ENCODE peak calls at places on chromosome 4, in eight cellular contexts. One of them, this sample, is unnamed. For H3K4me1, the result is how much of the 10 kb centered on the place peaks cover.

GRCh38 chr4:98994474-98995182 is 893 bp upstream of the METAP1 start:
- DNase-seq in upper lobe of left lung: peak
- DNase-seq in A549: no peak
- DNase-seq in heart left ventricle: no peak
- DNase-seq in OCI-LY7: no peak
- DNase-seq in PC-9: no peak
- DNase-seq in Peyer's patch: no peak
- DNase-seq in psoas muscle: no peak
- DNase-seq in this sample: no peak

GRCh38 chr4:135538698-135539097 is 1337.1 kb upstream of the PABPC4L start:
- DNase-seq in upper lobe of left lung: no peak
- DNase-seq in A549: no peak
- DNase-seq in heart left ventricle: peak
- DNase-seq in OCI-LY7: no peak
- DNase-seq in PC-9: no peak
- DNase-seq in Peyer's patch: peak
- DNase-seq in psoas muscle: no peak
- DNase-seq in this sample: no peak

GRCh38 chr4:26081795-26082498 is 167.9 kb downstream of the SMIM20 start:
- DNase-seq in upper lobe of left lung: no peak
- DNase-seq in A549: peak
- DNase-seq in heart left ventricle: no peak
- DNase-seq in OCI-LY7: peak
- DNase-seq in PC-9: no peak
- DNase-seq in Peyer's patch: no peak
- DNase-seq in psoas muscle: no peak
- DNase-seq in this sample: no peak

GRCh38 chr4:92252846-92253245 is 50.9 kb upstream of the GRID2 start:
- DNase-seq in upper lobe of left lung: no peak
- DNase-seq in A549: no peak
- DNase-seq in heart left ventricle: no peak
- DNase-seq in OCI-LY7: no peak
- DNase-seq in PC-9: no peak
- DNase-seq in Peyer's patch: no peak
- DNase-seq in psoas muscle: no peak
- DNase-seq in this sample: no peak

GRCh38 chr4:168621806-168622589 is 125.1 kb downstream of the PALLD start:
- DNase-seq in upper lobe of left lung: no peak
- DNase-seq in A549: no peak
- DNase-seq in heart left ventricle: no peak
- DNase-seq in OCI-LY7: no peak
- DNase-seq in PC-9: no peak
- DNase-seq in Peyer's patch: no peak
- DNase-seq in psoas muscle: no peak
- DNase-seq in this sample: no peak

GRCh38 chr4:19739101-19739651 is 512.5 kb upstream of the SLIT2 start:
- DNase-seq in upper lobe of left lung: peak
- DNase-seq in A549: no peak
- DNase-seq in heart left ventricle: no peak
- DNase-seq in OCI-LY7: no peak
- DNase-seq in PC-9: peak
- DNase-seq in Peyer's patch: no peak
- DNase-seq in psoas muscle: no peak
- DNase-seq in this sample: no peak

GRCh38 chr4:149845643-149846208 is 30.1 kb upstream of the IQCM start:
- DNase-seq in upper lobe of left lung: no peak
- DNase-seq in A549: no peak
- DNase-seq in heart left ventricle: no peak
- DNase-seq in OCI-LY7: no peak
- DNase-seq in PC-9: no peak
- DNase-seq in Peyer's patch: no peak
- DNase-seq in psoas muscle: no peak
- DNase-seq in this sample: no peak

GRCh38 chr4:99886146-99886545 is 8.1 kb downstream of the LAMTOR3 start:
- DNase-seq in upper lobe of left lung: no peak
- DNase-seq in A549: no peak
- DNase-seq in heart left ventricle: no peak
- DNase-seq in OCI-LY7: no peak
- DNase-seq in PC-9: no peak
- DNase-seq in Peyer's patch: no peak
- DNase-seq in psoas muscle: no peak
- DNase-seq in this sample: no peak

GRCh38 chr4:118920247-118920646 is 31.6 kb downstream of the SYNPO2 start:
- DNase-seq in upper lobe of left lung: no peak
- DNase-seq in A549: no peak
- DNase-seq in heart left ventricle: no peak
- DNase-seq in OCI-LY7: no peak
- DNase-seq in PC-9: no peak
- DNase-seq in Peyer's patch: no peak
- DNase-seq in psoas muscle: no peak
- DNase-seq in this sample: no peak

GRCh38 chr4:161949941-161950725 is 213.7 kb downstream of the FSTL5 start:
- DNase-seq in upper lobe of left lung: no peak
- DNase-seq in A549: no peak
- DNase-seq in heart left ventricle: no peak
- DNase-seq in OCI-LY7: no peak
- DNase-seq in PC-9: no peak
- DNase-seq in Peyer's patch: no peak
- DNase-seq in psoas muscle: no peak
- DNase-seq in this sample: no peak

GRCh38 chr4:56861365-56861764 is 39.9 kb upstream of the SPINK2 start:
- DNase-seq in upper lobe of left lung: no peak
- DNase-seq in A549: no peak
- DNase-seq in heart left ventricle: no peak
- DNase-seq in OCI-LY7: no peak
- DNase-seq in PC-9: no peak
- DNase-seq in Peyer's patch: no peak
- DNase-seq in psoas muscle: no peak
- DNase-seq in this sample: no peak

GRCh38 chr4:63589796-63590195 is 819.5 kb downstream of the TECRL start:
- DNase-seq in upper lobe of left lung: no peak
- DNase-seq in A549: no peak
- DNase-seq in heart left ventricle: no peak
- DNase-seq in OCI-LY7: no peak
- DNase-seq in PC-9: no peak
- DNase-seq in Peyer's patch: no peak
- DNase-seq in psoas muscle: no peak
- DNase-seq in this sample: no peak

GRCh38 chr4:21596521-21596920 is 352.1 kb downstream of the KCNIP4 start:
- DNase-seq in upper lobe of left lung: no peak
- DNase-seq in A549: no peak
- DNase-seq in heart left ventricle: no peak
- DNase-seq in OCI-LY7: no peak
- DNase-seq in PC-9: no peak
- DNase-seq in Peyer's patch: no peak
- DNase-seq in psoas muscle: no peak
- DNase-seq in this sample: no peak

GRCh38 chr4:41257257-41257900 is 651 bp downstream of the UCHL1 start:
- DNase-seq in upper lobe of left lung: no peak
- DNase-seq in A549: peak
- DNase-seq in heart left ventricle: peak
- DNase-seq in OCI-LY7: peak
- DNase-seq in PC-9: peak
- DNase-seq in Peyer's patch: peak
- DNase-seq in psoas muscle: peak
- DNase-seq in this sample: peak

GRCh38 chr4:118284169-118284568 is 68.6 kb downstream of the PRSS12 start:
- DNase-seq in upper lobe of left lung: no peak
- DNase-seq in A549: no peak
- DNase-seq in heart left ventricle: no peak
- DNase-seq in OCI-LY7: peak
- DNase-seq in PC-9: no peak
- DNase-seq in Peyer's patch: no peak
- DNase-seq in psoas muscle: no peak
- DNase-seq in this sample: no peak

GRCh38 chr4:118835896-118836762 is at the start of gene SEC24D:
- DNase-seq in upper lobe of left lung: peak
- DNase-seq in A549: peak
- DNase-seq in heart left ventricle: peak
- DNase-seq in OCI-LY7: peak
- DNase-seq in PC-9: peak
- DNase-seq in Peyer's patch: peak
- DNase-seq in psoas muscle: peak
- DNase-seq in this sample: peak

GRCh38 chr4:118281611-118282442 is 71.0 kb downstream of the PRSS12 start:
- DNase-seq in upper lobe of left lung: no peak
- DNase-seq in A549: no peak
- DNase-seq in heart left ventricle: no peak
- DNase-seq in OCI-LY7: no peak
- DNase-seq in PC-9: no peak
- DNase-seq in Peyer's patch: peak
- DNase-seq in psoas muscle: peak
- DNase-seq in this sample: no peak

GRCh38 chr4:155025762-155026457 is 182.5 kb upstream of the NPY2R start:
- DNase-seq in upper lobe of left lung: peak
- DNase-seq in A549: peak
- DNase-seq in heart left ventricle: no peak
- DNase-seq in OCI-LY7: no peak
- DNase-seq in PC-9: no peak
- DNase-seq in Peyer's patch: no peak
- DNase-seq in psoas muscle: no peak
- DNase-seq in this sample: no peak

GRCh38 chr4:64271601-64272081 is 137.6 kb downstream of the TECRL start:
- DNase-seq in upper lobe of left lung: no peak
- DNase-seq in A549: peak
- DNase-seq in heart left ventricle: peak
- DNase-seq in OCI-LY7: no peak
- DNase-seq in PC-9: no peak
- DNase-seq in Peyer's patch: no peak
- DNase-seq in psoas muscle: peak
- DNase-seq in this sample: no peak

GRCh38 chr4:145302725-145303124 is 122.3 kb upstream of the OTUD4 start:
- DNase-seq in upper lobe of left lung: no peak
- DNase-seq in A549: no peak
- DNase-seq in heart left ventricle: no peak
- DNase-seq in OCI-LY7: no peak
- DNase-seq in PC-9: no peak
- DNase-seq in Peyer's patch: no peak
- DNase-seq in psoas muscle: no peak
- DNase-seq in this sample: no peak

GRCh38 chr4:92455956-92456355 is 152.2 kb downstream of the GRID2 start:
- DNase-seq in upper lobe of left lung: no peak
- DNase-seq in A549: no peak
- DNase-seq in heart left ventricle: no peak
- DNase-seq in OCI-LY7: no peak
- DNase-seq in PC-9: no peak
- DNase-seq in Peyer's patch: no peak
- DNase-seq in psoas muscle: no peak
- DNase-seq in this sample: no peak

GRCh38 chr4:13657016-13657415 is 29.5 kb upstream of the BOD1L1 start:
- DNase-seq in upper lobe of left lung: no peak
- DNase-seq in A549: no peak
- DNase-seq in heart left ventricle: no peak
- DNase-seq in OCI-LY7: no peak
- DNase-seq in PC-9: no peak
- DNase-seq in Peyer's patch: no peak
- DNase-seq in psoas muscle: no peak
- DNase-seq in this sample: no peak
- H3K27ac ChIP-seq in upper lobe of left lung: no peak
- H3K27ac ChIP-seq in A549: peak
- H3K27ac ChIP-seq in heart left ventricle: no peak
- H3K27ac ChIP-seq in OCI-LY7: no peak
- H3K27ac ChIP-seq in PC-9: peak
- H3K27ac ChIP-seq in Peyer's patch: no peak
- H3K27ac ChIP-seq in psoas muscle: no peak
- H3K27ac ChIP-seq in this sample: no peak

GRCh38 chr4:113610542-113610941 is 151.0 kb downstream of the CAMK2D start:
- DNase-seq in upper lobe of left lung: peak
- DNase-seq in A549: no peak
- DNase-seq in heart left ventricle: no peak
- DNase-seq in OCI-LY7: no peak
- DNase-seq in PC-9: no peak
- DNase-seq in Peyer's patch: no peak
- DNase-seq in psoas muscle: no peak
- DNase-seq in this sample: no peak

GRCh38 chr4:113604955-113605354 is 156.6 kb downstream of the CAMK2D start:
- DNase-seq in upper lobe of left lung: no peak
- DNase-seq in A549: peak
- DNase-seq in heart left ventricle: no peak
- DNase-seq in OCI-LY7: no peak
- DNase-seq in PC-9: no peak
- DNase-seq in Peyer's patch: no peak
- DNase-seq in psoas muscle: no peak
- DNase-seq in this sample: no peak

GRCh38 chr4:113607147-113607720 is 154.3 kb downstream of the CAMK2D start:
- DNase-seq in upper lobe of left lung: no peak
- DNase-seq in A549: no peak
- DNase-seq in heart left ventricle: no peak
- DNase-seq in OCI-LY7: peak
- DNase-seq in PC-9: no peak
- DNase-seq in Peyer's patch: no peak
- DNase-seq in psoas muscle: no peak
- DNase-seq in this sample: no peak

GRCh38 chr4:113603926-113604325 is 157.6 kb downstream of the CAMK2D start:
- DNase-seq in upper lobe of left lung: no peak
- DNase-seq in A549: no peak
- DNase-seq in heart left ventricle: no peak
- DNase-seq in OCI-LY7: no peak
- DNase-seq in PC-9: no peak
- DNase-seq in Peyer's patch: no peak
- DNase-seq in psoas muscle: no peak
- DNase-seq in this sample: no peak

DNA sequence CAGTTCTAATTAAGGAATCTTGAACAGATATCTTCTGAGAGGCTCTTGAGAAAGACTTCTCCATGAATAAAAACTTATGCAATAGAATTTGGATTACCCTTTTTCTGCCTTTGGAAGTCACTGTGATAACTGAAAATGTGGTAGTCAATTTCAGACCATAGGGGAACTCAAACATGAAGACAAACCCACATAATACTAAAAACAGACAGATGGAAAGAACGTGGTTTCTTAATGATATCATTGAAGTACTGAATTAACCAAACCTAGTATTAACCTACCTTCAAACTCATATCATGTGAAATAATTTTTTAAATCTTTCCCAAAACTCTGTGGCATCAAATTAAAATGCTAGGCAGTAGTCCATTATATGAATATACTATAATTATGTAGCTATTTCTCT is 153.5 kb downstream of the CAMK2D start:
- DNase-seq in upper lobe of left lung: no peak
- DNase-seq in A549: no peak
- DNase-seq in heart left ventricle: no peak
- DNase-seq in OCI-LY7: no peak
- DNase-seq in PC-9: no peak
- DNase-seq in Peyer's patch: no peak
- DNase-seq in psoas muscle: no peak
- DNase-seq in this sample: no peak
- H3K4me1 ChIP-seq in upper lobe of left lung: under half
- H3K4me1 ChIP-seq in A549: under half
- H3K4me1 ChIP-seq in heart left ventricle: under half
- H3K4me1 ChIP-seq in OCI-LY7: under half
- H3K4me1 ChIP-seq in PC-9: under half
- H3K4me1 ChIP-seq in Peyer's patch: under half
- H3K4me1 ChIP-seq in psoas muscle: under half
- H3K4me1 ChIP-seq in this sample: under half

GRCh38 chr4:165631912-165632311 is 241.1 kb upstream of the TLL1 start:
- DNase-seq in upper lobe of left lung: no peak
- DNase-seq in A549: no peak
- DNase-seq in heart left ventricle: no peak
- DNase-seq in OCI-LY7: no peak
- DNase-seq in PC-9: no peak
- DNase-seq in Peyer's patch: no peak
- DNase-seq in psoas muscle: no peak
- DNase-seq in this sample: no peak
- H3K27ac ChIP-seq in upper lobe of left lung: no peak
- H3K27ac ChIP-seq in A549: no peak
- H3K27ac ChIP-seq in heart left ventricle: peak
- H3K27ac ChIP-seq in OCI-LY7: no peak
- H3K27ac ChIP-seq in PC-9: no peak
- H3K27ac ChIP-seq in Peyer's patch: no peak
- H3K27ac ChIP-seq in psoas muscle: peak
- H3K27ac ChIP-seq in this sample: no peak

GRCh38 chr4:81650871-81651270 is 179.2 kb upstream of the RASGEF1B start:
- DNase-seq in upper lobe of left lung: no peak
- DNase-seq in A549: no peak
- DNase-seq in heart left ventricle: no peak
- DNase-seq in OCI-LY7: no peak
- DNase-seq in PC-9: peak
- DNase-seq in Peyer's patch: no peak
- DNase-seq in psoas muscle: no peak
- DNase-seq in this sample: no peak
- H3K4me1 ChIP-seq in upper lobe of left lung: under half
- H3K4me1 ChIP-seq in A549: under half
- H3K4me1 ChIP-seq in heart left ventricle: under half
- H3K4me1 ChIP-seq in OCI-LY7: half or more
- H3K4me1 ChIP-seq in PC-9: under half
- H3K4me1 ChIP-seq in Peyer's patch: under half
- H3K4me1 ChIP-seq in psoas muscle: under half
- H3K4me1 ChIP-seq in this sample: under half